ENCODE peak calls at places on chromosomes 3 and 15, in six cellular contexts. D, V, Z, W, A and Q are unnamed samples.

GRCh38 chr3:122533931-122534334 is 19.2 kb upstream of the KPNA1 start:
- DNase-seq in D (no peak), V (peak), Z (no peak), W (peak), A (peak), Q (peak)

GRCh38 chr15:93028632-93029612 is 60.1 kb downstream of the RGMA start:
- DNase-seq in D (no peak), V (no peak), Z (peak), W (peak), A (peak), Q (peak)

GRCh38 chr3:23174426-23175039 is 28.6 kb upstream of the UBE2E2 start:
- DNase-seq in D (no peak), V (no peak), Z (no peak), W (no peak), A (peak), Q (no peak)

GRCh38 chr3:73419993-73420392 is 204.7 kb downstream of the PDZRN3 start:
- DNase-seq in D (no peak), V (no peak), Z (no peak), W (no peak), A (no peak), Q (no peak)

GRCh38 chr3:154615451-154615850 is 185.5 kb upstream of the GPR149 start:
- DNase-seq in D (no peak), V (no peak), Z (no peak), W (no peak), A (no peak), Q (no peak)

GRCh38 chr3:42192334-42193200 is 73.4 kb downstream of the CCK start:
- DNase-seq in D (no peak), V (no peak), Z (peak), W (no peak), A (peak), Q (no peak)

GRCh38 chr3:128763967-128764366 is 38.0 kb downstream of the RAB7A start:
- DNase-seq in D (no peak), V (no peak), Z (no peak), W (no peak), A (no peak), Q (no peak)

GRCh38 chr3:122427857-122428471 is 12.1 kb upstream of the WDR5B start:
- DNase-seq in D (no peak), V (no peak), Z (no peak), W (no peak), A (no peak), Q (no peak)

GRCh38 chr15:44489464-44489863 is 47.5 kb upstream of the EIF3J start:
- DNase-seq in D (no peak), V (no peak), Z (no peak), W (peak), A (peak), Q (peak)

GRCh38 chr3:66858656-66859381 is 139.3 kb upstream of the KBTBD8 start:
- DNase-seq in D (no peak), V (no peak), Z (no peak), W (no peak), A (no peak), Q (no peak)

GRCh38 chr3:119352863-119353527 is 58.8 kb downstream of the ARHGAP31 start:
- DNase-seq in D (no peak), V (no peak), Z (no peak), W (peak), A (peak), Q (peak)

GRCh38 chr3:197520311-197521276 is 35.2 kb downstream of the BDH1 start:
- DNase-seq in D (peak), V (no peak), Z (peak), W (no peak), A (peak), Q (no peak)

GRCh38 chr3:184315871-184316661 is 1.7 kb downstream of the EIF4G1 start:
- DNase-seq in D (no peak), V (no peak), Z (no peak), W (no peak), A (peak), Q (no peak)

GRCh38 chr3:107430214-107431047 is 53.2 kb downstream of the CCDC54 start:
- DNase-seq in D (no peak), V (no peak), Z (peak), W (no peak), A (peak), Q (peak)

GRCh38 chr15:62138124-62138523 is 27.0 kb downstream of the C2CD4B start:
- DNase-seq in D (no peak), V (no peak), Z (no peak), W (no peak), A (peak), Q (peak)

GRCh38 chr15:48109212-48109611 is 11.6 kb upstream of the SLC24A5 start:
- DNase-seq in D (no peak), V (no peak), Z (no peak), W (no peak), A (no peak), Q (no peak)

GRCh38 chr3:187807086-187807862 is 62.0 kb upstream of the BCL6 start:
- DNase-seq in D (no peak), V (no peak), Z (peak), W (peak), A (peak), Q (peak)

GRCh38 chr3:174812172-174812862 is 46.8 kb upstream of the NAALADL2 start:
- DNase-seq in D (no peak), V (no peak), Z (no peak), W (no peak), A (no peak), Q (no peak)

GRCh38 chr15:68413363-68414255 is 18.4 kb downstream of the ITGA11 start:
- DNase-seq in D (no peak), V (peak), Z (no peak), W (no peak), A (no peak), Q (no peak)

GRCh38 chr3:12557472-12558105 is 702 bp downstream of the MKRN2 start:
- DNase-seq in D (no peak), V (no peak), Z (no peak), W (no peak), A (peak), Q (no peak)

GRCh38 chr15:40906947-40907802 is 12.9 kb downstream of the VPS18 start:
- DNase-seq in D (peak), V (no peak), Z (peak), W (no peak), A (no peak), Q (no peak)

GRCh38 chr3:567488-568173 is 371.1 kb downstream of the CHL1 start:
- DNase-seq in D (no peak), V (no peak), Z (no peak), W (no peak), A (no peak), Q (no peak)

GRCh38 chr3:22569570-22569969 is 633.6 kb upstream of the UBE2E2 start:
- DNase-seq in D (no peak), V (no peak), Z (no peak), W (no peak), A (no peak), Q (no peak)

GRCh38 chr3:128307029-128307633 is 153.8 kb downstream of the EEFSEC start:
- DNase-seq in D (peak), V (no peak), Z (no peak), W (no peak), A (no peak), Q (no peak)

GRCh38 chr3:11238057-11238456 is 34.1 kb upstream of the ATG7 start:
- DNase-seq in D (no peak), V (peak), Z (no peak), W (peak), A (peak), Q (peak)

GRCh38 chr15:82950746-82951370 is 1.7 kb downstream of the HOMER2 start:
- DNase-seq in D (no peak), V (no peak), Z (peak), W (no peak), A (no peak), Q (no peak)

GRCh38 chr3:163474766-163475165 is 1603.5 kb downstream of the SI start:
- DNase-seq in D (no peak), V (no peak), Z (no peak), W (no peak), A (no peak), Q (no peak)

GRCh38 chr3:17094551-17094950 is 209.8 kb downstream of the PLCL2 start:
- DNase-seq in D (no peak), V (no peak), Z (no peak), W (no peak), A (no peak), Q (no peak)

GRCh38 chr3:56915969-56916586 is 114.3 kb upstream of the ARHGEF3 start:
- DNase-seq in D (no peak), V (no peak), Z (no peak), W (no peak), A (no peak), Q (no peak)

GRCh38 chr15:42094512-42094963 is at the start of gene PLA2G4D:
- DNase-seq in D (peak), V (no peak), Z (no peak), W (no peak), A (no peak), Q (no peak)